ENCODE peak calls at places on chromosomes 2 and 18, in four cellular contexts. V is Right ventricle myocardium superior, Y is tibial nerve, N is NCI-H1092 treated with DMSO at 0.1 percent for 48 hours. J is an unnamed sample.

GRCh38 chr2:143475131-143475784 is 346.0 kb downstream of the ARHGAP15 start:
- DNase-seq in Y (no peak), N (no peak), V (no peak), J (no peak)

GRCh38 chr18:13376298-13376840 is 157.8 kb downstream of the LDLRAD4 start:
- DNase-seq in Y (no peak), V (no peak), N (no peak), J (no peak)

GRCh38 chr2:86807462-86808275 is 17.0 kb upstream of the CD8A start:
- DNase-seq in N (peak; percentile 64), V (peak; percentile 65), Y (no peak), J (no peak)

GRCh38 chr2:176147790-176148496 is 3.4 kb upstream of the HOXD4 start:
- DNase-seq in N (no peak), V (no peak), Y (no peak), J (no peak)

GRCh38 chr18:58547864-58548263 is 81.0 kb downstream of the ALPK2 start:
- DNase-seq in N (no peak), V (no peak), Y (no peak), J (no peak)

GRCh38 chr18:77068321-77068841 is 64.2 kb downstream of the MBP start:
- DNase-seq in Y (no peak), V (no peak), N (no peak), J (no peak)

GRCh38 chr2:43758738-43759137 is 15.1 kb upstream of the DYNC2LI1 start:
- DNase-seq in V (peak; percentile 62), N (no peak), Y (peak; percentile 60), J (no peak)

GRCh38 chr2:62306751-62307468 is 111.0 kb downstream of the B3GNT2 start:
- DNase-seq in V (no peak), Y (no peak), N (peak; percentile 52), J (no peak)

GRCh38 chr2:169034256-169034655 is 3.1 kb upstream of the ABCB11 start:
- DNase-seq in Y (no peak), V (no peak), N (no peak), J (peak; percentile 46)

GRCh38 chr2:28108143-28108542 is 217.6 kb downstream of the BABAM2 start:
- DNase-seq in Y (no peak), N (no peak), V (no peak), J (no peak)

J was measured in SIG-M5.